ENCODE peak calls at places on chromosomes 13 and 19, in seven cellular contexts. One of them, this sample, is unnamed. For H3K27me3, the result is how much of the 10 kb centered on the place peaks cover.

GRCh38 chr13:83215627-83216026 is 666.6 kb downstream of the SLITRK1 start:
- DNase-seq in esophagus squamous epithelium: no peak
- DNase-seq in H9: no peak
- DNase-seq in effector memory CD4-positive, alpha-beta T cell: no peak
- DNase-seq in heart right ventricle: no peak
- DNase-seq in astrocyte: peak
- DNase-seq in cardiac muscle cell: no peak
- DNase-seq in this sample: no peak

GRCh38 chr13:36432106-36432544 is at the start of gene CCNA1:
- DNase-seq in H9: peak
- DNase-seq in effector memory CD4-positive, alpha-beta T cell: no peak
- DNase-seq in esophagus squamous epithelium: no peak
- DNase-seq in heart right ventricle: peak
- DNase-seq in cardiac muscle cell: peak
- DNase-seq in astrocyte: no peak
- DNase-seq in this sample: peak

GRCh38 chr19:39303373-39304184 is 7.4 kb downstream of the IFNL1 start:
- DNase-seq in cardiac muscle cell: no peak
- DNase-seq in effector memory CD4-positive, alpha-beta T cell: no peak
- DNase-seq in heart right ventricle: no peak
- DNase-seq in esophagus squamous epithelium: no peak
- DNase-seq in H9: peak
- DNase-seq in astrocyte: no peak
- DNase-seq in this sample: no peak

GRCh38 chr13:32669030-32669646 is 82.9 kb downstream of the PDS5B start:
- DNase-seq in esophagus squamous epithelium: no peak
- DNase-seq in H9: no peak
- DNase-seq in heart right ventricle: no peak
- DNase-seq in effector memory CD4-positive, alpha-beta T cell: no peak
- DNase-seq in astrocyte: peak
- DNase-seq in cardiac muscle cell: peak
- DNase-seq in this sample: no peak

GRCh38 chr19:35757749-35758608 is at the start of gene PROSER3:
- DNase-seq in H9: peak
- DNase-seq in cardiac muscle cell: peak
- DNase-seq in effector memory CD4-positive, alpha-beta T cell: peak
- DNase-seq in astrocyte: peak
- DNase-seq in heart right ventricle: peak
- DNase-seq in esophagus squamous epithelium: peak
- DNase-seq in this sample: peak

GRCh38 chr13:35818577-35819165 is 312.5 kb downstream of the DCLK1 start:
- DNase-seq in esophagus squamous epithelium: no peak
- DNase-seq in cardiac muscle cell: peak
- DNase-seq in heart right ventricle: no peak
- DNase-seq in effector memory CD4-positive, alpha-beta T cell: no peak
- DNase-seq in H9: no peak
- DNase-seq in astrocyte: no peak
- DNase-seq in this sample: no peak

GRCh38 chr19:48777139-48777538 is 21.8 kb downstream of the FGF21 start:
- DNase-seq in H9: no peak
- DNase-seq in effector memory CD4-positive, alpha-beta T cell: no peak
- DNase-seq in cardiac muscle cell: no peak
- DNase-seq in heart right ventricle: no peak
- DNase-seq in esophagus squamous epithelium: no peak
- DNase-seq in astrocyte: no peak
- DNase-seq in this sample: peak

GRCh38 chr19:48210005-48210404 is 39.5 kb downstream of the ZSWIM9 start:
- DNase-seq in astrocyte: no peak
- DNase-seq in heart right ventricle: no peak
- DNase-seq in cardiac muscle cell: no peak
- DNase-seq in esophagus squamous epithelium: no peak
- DNase-seq in H9: no peak
- DNase-seq in effector memory CD4-positive, alpha-beta T cell: no peak
- DNase-seq in this sample: no peak

GRCh38 chr19:18809149-18809978 is 18.3 kb upstream of the COMP start:
- DNase-seq in heart right ventricle: peak
- DNase-seq in esophagus squamous epithelium: no peak
- DNase-seq in H9: no peak
- DNase-seq in astrocyte: peak
- DNase-seq in effector memory CD4-positive, alpha-beta T cell: no peak
- DNase-seq in cardiac muscle cell: no peak
- DNase-seq in this sample: no peak

GRCh38 chr19:49896863-49897621 is at the start of gene IL4I1:
- DNase-seq in effector memory CD4-positive, alpha-beta T cell: peak
- DNase-seq in astrocyte: peak
- DNase-seq in H9: no peak
- DNase-seq in heart right ventricle: no peak
- DNase-seq in cardiac muscle cell: no peak
- DNase-seq in esophagus squamous epithelium: no peak
- DNase-seq in this sample: peak

GRCh38 chr13:77406644-77407440 is 79.9 kb upstream of the MYCBP2 start:
- DNase-seq in cardiac muscle cell: no peak
- DNase-seq in heart right ventricle: no peak
- DNase-seq in H9: no peak
- DNase-seq in esophagus squamous epithelium: no peak
- DNase-seq in astrocyte: no peak
- DNase-seq in effector memory CD4-positive, alpha-beta T cell: no peak
- DNase-seq in this sample: no peak

GRCh38 chr19:46787331-46788100 is 878 bp downstream of the SLC1A5 start:
- DNase-seq in astrocyte: peak
- DNase-seq in H9: peak
- DNase-seq in cardiac muscle cell: peak
- DNase-seq in effector memory CD4-positive, alpha-beta T cell: peak
- DNase-seq in esophagus squamous epithelium: no peak
- DNase-seq in heart right ventricle: peak
- DNase-seq in this sample: peak

GRCh38 chr13:94620286-94620896 is 18.7 kb downstream of the GPR180 start:
- DNase-seq in astrocyte: no peak
- DNase-seq in effector memory CD4-positive, alpha-beta T cell: no peak
- DNase-seq in cardiac muscle cell: peak
- DNase-seq in H9: no peak
- DNase-seq in esophagus squamous epithelium: no peak
- DNase-seq in heart right ventricle: no peak
- DNase-seq in this sample: no peak

GRCh38 chr13:113410472-113411201 is 42.7 kb downstream of the ADPRHL1 start:
- DNase-seq in cardiac muscle cell: no peak
- DNase-seq in effector memory CD4-positive, alpha-beta T cell: no peak
- DNase-seq in H9: no peak
- DNase-seq in esophagus squamous epithelium: no peak
- DNase-seq in astrocyte: peak
- DNase-seq in heart right ventricle: no peak
- DNase-seq in this sample: peak

GRCh38 chr19:35459414-35460082 is 11.5 kb downstream of the FFAR2 start:
- DNase-seq in esophagus squamous epithelium: no peak
- DNase-seq in H9: no peak
- DNase-seq in cardiac muscle cell: no peak
- DNase-seq in astrocyte: no peak
- DNase-seq in heart right ventricle: peak
- DNase-seq in effector memory CD4-positive, alpha-beta T cell: no peak
- DNase-seq in this sample: no peak

GRCh38 chr19:7857727-7858701 is 16.2 kb downstream of the PRR36 start:
- DNase-seq in esophagus squamous epithelium: no peak
- DNase-seq in heart right ventricle: no peak
- DNase-seq in astrocyte: no peak
- DNase-seq in effector memory CD4-positive, alpha-beta T cell: no peak
- DNase-seq in cardiac muscle cell: peak
- DNase-seq in H9: peak
- DNase-seq in this sample: peak

GRCh38 chr19:50431343-50432220 is 1.1 kb upstream of the MYBPC2 start:
- DNase-seq in esophagus squamous epithelium: no peak
- DNase-seq in cardiac muscle cell: peak
- DNase-seq in astrocyte: peak
- DNase-seq in H9: peak
- DNase-seq in heart right ventricle: peak
- DNase-seq in effector memory CD4-positive, alpha-beta T cell: peak
- DNase-seq in this sample: peak

GRCh38 chr13:46961719-46962118 is 64.9 kb upstream of the HTR2A start:
- DNase-seq in cardiac muscle cell: no peak
- DNase-seq in astrocyte: peak
- DNase-seq in H9: no peak
- DNase-seq in effector memory CD4-positive, alpha-beta T cell: no peak
- DNase-seq in heart right ventricle: no peak
- DNase-seq in esophagus squamous epithelium: no peak
- DNase-seq in this sample: no peak

GRCh38 chr13:43864921-43865320 is 14.6 kb downstream of the CCDC122 start:
- DNase-seq in esophagus squamous epithelium: no peak
- DNase-seq in H9: no peak
- DNase-seq in cardiac muscle cell: no peak
- DNase-seq in heart right ventricle: no peak
- DNase-seq in astrocyte: no peak
- DNase-seq in effector memory CD4-positive, alpha-beta T cell: no peak
- DNase-seq in this sample: no peak

GRCh38 chr13:94345374-94346195 is 133.9 kb downstream of the DCT start:
- DNase-seq in heart right ventricle: no peak
- DNase-seq in esophagus squamous epithelium: no peak
- DNase-seq in H9: no peak
- DNase-seq in cardiac muscle cell: peak
- DNase-seq in astrocyte: peak
- DNase-seq in effector memory CD4-positive, alpha-beta T cell: no peak
- DNase-seq in this sample: no peak

GRCh38 chr13:50845211-50845610 is 1.7 kb upstream of the DLEU7 start:
- DNase-seq in esophagus squamous epithelium: no peak
- DNase-seq in cardiac muscle cell: no peak
- DNase-seq in astrocyte: peak
- DNase-seq in heart right ventricle: no peak
- DNase-seq in effector memory CD4-positive, alpha-beta T cell: no peak
- DNase-seq in H9: no peak
- DNase-seq in this sample: no peak

GRCh38 chr19:16536130-16536529 is 6.1 kb downstream of the CHERP start:
- DNase-seq in effector memory CD4-positive, alpha-beta T cell: no peak
- DNase-seq in esophagus squamous epithelium: no peak
- DNase-seq in H9: no peak
- DNase-seq in cardiac muscle cell: no peak
- DNase-seq in astrocyte: no peak
- DNase-seq in heart right ventricle: no peak
- DNase-seq in this sample: no peak

GRCh38 chr19:39110263-39110967 is 15.2 kb upstream of the PAK4 start:
- DNase-seq in heart right ventricle: peak
- DNase-seq in esophagus squamous epithelium: no peak
- DNase-seq in H9: peak
- DNase-seq in cardiac muscle cell: peak
- DNase-seq in effector memory CD4-positive, alpha-beta T cell: peak
- DNase-seq in astrocyte: no peak
- DNase-seq in this sample: no peak

GRCh38 chr13:79501538-79502232 is 20.7 kb downstream of the NDFIP2 start:
- DNase-seq in esophagus squamous epithelium: no peak
- DNase-seq in heart right ventricle: no peak
- DNase-seq in astrocyte: peak
- DNase-seq in H9: no peak
- DNase-seq in cardiac muscle cell: no peak
- DNase-seq in effector memory CD4-positive, alpha-beta T cell: no peak
- DNase-seq in this sample: no peak

GRCh38 chr13:73548444-73548843 is 489.6 kb downstream of the KLF5 start:
- DNase-seq in astrocyte: no peak
- DNase-seq in cardiac muscle cell: no peak
- DNase-seq in effector memory CD4-positive, alpha-beta T cell: no peak
- DNase-seq in H9: no peak
- DNase-seq in esophagus squamous epithelium: no peak
- DNase-seq in heart right ventricle: no peak
- DNase-seq in this sample: no peak

GRCh38 chr19:38989066-38989605 is 13.6 kb upstream of the FBXO17 start:
- DNase-seq in H9: peak
- DNase-seq in heart right ventricle: no peak
- DNase-seq in effector memory CD4-positive, alpha-beta T cell: no peak
- DNase-seq in esophagus squamous epithelium: no peak
- DNase-seq in astrocyte: peak
- DNase-seq in cardiac muscle cell: peak
- DNase-seq in this sample: no peak

GRCh38 chr13:52845766-52846566 is 2.5 kb downstream of the PCDH8 start:
- DNase-seq in H9: peak
- DNase-seq in astrocyte: no peak
- DNase-seq in effector memory CD4-positive, alpha-beta T cell: no peak
- DNase-seq in cardiac muscle cell: peak
- DNase-seq in esophagus squamous epithelium: no peak
- DNase-seq in heart right ventricle: peak
- DNase-seq in this sample: no peak

GRCh38 chr13:39779337-39780270 is 124.1 kb downstream of the COG6 start:
- DNase-seq in effector memory CD4-positive, alpha-beta T cell: peak
- DNase-seq in astrocyte: peak
- DNase-seq in H9: no peak
- DNase-seq in cardiac muscle cell: no peak
- DNase-seq in heart right ventricle: no peak
- DNase-seq in esophagus squamous epithelium: no peak
- DNase-seq in this sample: no peak

GRCh38 chr13:42819712-42820111 is 38.3 kb downstream of the FAM216B start:
- DNase-seq in effector memory CD4-positive, alpha-beta T cell: no peak
- DNase-seq in heart right ventricle: no peak
- DNase-seq in astrocyte: no peak
- DNase-seq in cardiac muscle cell: no peak
- DNase-seq in H9: no peak
- DNase-seq in esophagus squamous epithelium: no peak
- DNase-seq in this sample: no peak

DNA sequence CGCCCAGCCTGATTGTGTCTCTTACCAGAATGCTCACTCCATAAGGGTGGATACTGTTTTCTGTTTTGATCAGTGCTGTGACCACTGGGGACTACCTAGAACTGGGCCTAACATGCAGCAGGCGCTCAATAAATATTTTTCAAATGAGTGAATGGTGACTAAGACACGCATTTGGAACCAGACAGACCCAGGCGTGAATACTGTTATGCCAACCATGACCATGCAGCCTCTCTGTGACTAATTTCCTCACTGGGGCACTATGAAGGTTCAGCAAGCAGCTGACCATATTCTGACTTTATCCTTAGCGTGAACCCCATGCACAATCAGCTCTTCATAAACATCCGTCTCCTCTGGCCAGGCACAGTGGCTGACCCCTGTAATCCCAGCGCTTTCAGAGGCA is 13.0 kb upstream of the SPC24 start:
- DNase-seq in heart right ventricle: no peak
- DNase-seq in H9: no peak
- DNase-seq in cardiac muscle cell: no peak
- DNase-seq in astrocyte: peak
- DNase-seq in effector memory CD4-positive, alpha-beta T cell: no peak
- DNase-seq in esophagus squamous epithelium: no peak
- DNase-seq in this sample: no peak
- H3K27ac ChIP-seq in heart right ventricle: no peak
- H3K27ac ChIP-seq in H9: no peak
- H3K27ac ChIP-seq in cardiac muscle cell: no peak
- H3K27ac ChIP-seq in astrocyte: peak
- H3K27ac ChIP-seq in effector memory CD4-positive, alpha-beta T cell: no peak
- H3K27ac ChIP-seq in esophagus squamous epithelium: peak
- H3K27ac ChIP-seq in this sample: no peak

GRCh38 chr13:107518780-107519179 is 696.6 kb downstream of the LIG4 start:
- DNase-seq in effector memory CD4-positive, alpha-beta T cell: no peak
- DNase-seq in astrocyte: no peak
- DNase-seq in cardiac muscle cell: no peak
- DNase-seq in esophagus squamous epithelium: no peak
- DNase-seq in H9: no peak
- DNase-seq in heart right ventricle: no peak
- DNase-seq in this sample: no peak
- H3K27me3 ChIP-seq in effector memory CD4-positive, alpha-beta T cell: under half
- H3K27me3 ChIP-seq in astrocyte: under half
- H3K27me3 ChIP-seq in cardiac muscle cell: under half
- H3K27me3 ChIP-seq in esophagus squamous epithelium: under half
- H3K27me3 ChIP-seq in H9: under half
- H3K27me3 ChIP-seq in heart right ventricle: under half
- H3K27me3 ChIP-seq in this sample: under half

GRCh38 chr13:111323549-111323948 is 3.1 kb downstream of the TEX29 start:
- DNase-seq in heart right ventricle: no peak
- DNase-seq in astrocyte: no peak
- DNase-seq in effector memory CD4-positive, alpha-beta T cell: no peak
- DNase-seq in esophagus squamous epithelium: no peak
- DNase-seq in H9: peak
- DNase-seq in cardiac muscle cell: no peak
- DNase-seq in this sample: no peak
- H3K27ac ChIP-seq in heart right ventricle: no peak
- H3K27ac ChIP-seq in astrocyte: no peak
- H3K27ac ChIP-seq in effector memory CD4-positive, alpha-beta T cell: no peak
- H3K27ac ChIP-seq in esophagus squamous epithelium: no peak
- H3K27ac ChIP-seq in H9: no peak
- H3K27ac ChIP-seq in cardiac muscle cell: no peak
- H3K27ac ChIP-seq in this sample: no peak

GRCh38 chr13:20297181-20297580 is 65.1 kb upstream of the GJB6 start:
- DNase-seq in cardiac muscle cell: no peak
- DNase-seq in effector memory CD4-positive, alpha-beta T cell: no peak
- DNase-seq in esophagus squamous epithelium: no peak
- DNase-seq in heart right ventricle: no peak
- DNase-seq in astrocyte: no peak
- DNase-seq in H9: no peak
- DNase-seq in this sample: no peak
- H3K27me3 ChIP-seq in cardiac muscle cell: under half
- H3K27me3 ChIP-seq in effector memory CD4-positive, alpha-beta T cell: under half
- H3K27me3 ChIP-seq in esophagus squamous epithelium: under half
- H3K27me3 ChIP-seq in heart right ventricle: under half
- H3K27me3 ChIP-seq in astrocyte: under half
- H3K27me3 ChIP-seq in H9: under half
- H3K27me3 ChIP-seq in this sample: under half

This sample was measured in left lung.